ENCODE peak calls at places on chromosomes 2 and 18, in five cellular contexts. H, A, L, N and C are unnamed samples.
A peak's percentile ranks its signal among the peaks of the same experiment; 100 is the strongest.

GRCh38 chr2:46294185-46294836 is 2.9 kb upstream of the EPAS1 start:
- DNase-seq in H (peak; percentile 31), A (no peak), L (no peak), N (peak; percentile 53), C (no peak)

GRCh38 chr18:75045249-75045648 is 163.7 kb downstream of the PTGR3 start:
- DNase-seq in H (no peak), A (no peak), L (no peak), N (no peak), C (no peak)

GRCh38 chr2:25339791-25340339 is 1.9 kb downstream of the DNMT3A start:
- DNase-seq in H (peak; percentile 48), A (peak; percentile 60), L (no peak), N (no peak), C (no peak)

GRCh38 chr2:102082591-102083586 is 59.7 kb upstream of the IL1R1 start:
- DNase-seq in H (no peak), A (no peak), L (peak; percentile 66), N (peak; percentile 75), C (no peak)

GRCh38 chr2:208565690-208566421 is 159.3 kb downstream of the PTH2R start:
- DNase-seq in H (no peak), A (no peak), L (no peak), N (no peak), C (no peak)

GRCh38 chr18:8839285-8839684 is 133.9 kb downstream of the MTCL1 start:
- DNase-seq in H (peak; percentile 33), A (peak; percentile 44), L (no peak), N (no peak), C (no peak)

GRCh38 chr2:40372586-40372985 is 79.3 kb downstream of the SLC8A1 start:
- DNase-seq in H (no peak), A (no peak), L (no peak), N (no peak), C (no peak)

GRCh38 chr2:190119948-190120347 is 57.4 kb upstream of the MSTN start:
- DNase-seq in H (no peak), A (no peak), L (no peak), N (no peak), C (no peak)

GRCh38 chr2:61834893-61835292 is 19.0 kb downstream of the FAM161A start:
- DNase-seq in H (no peak), A (no peak), L (no peak), N (peak; percentile 21), C (no peak)

GRCh38 chr2:239530749-239531316 is 130.0 kb upstream of the HDAC4 start:
- DNase-seq in H (no peak), A (no peak), L (no peak), N (no peak), C (no peak)

GRCh38 chr18:33051397-33051796 is 278.6 kb upstream of the KLHL14 start:
- DNase-seq in H (no peak), A (no peak), L (no peak), N (peak; percentile 72), C (no peak)

GRCh38 chr18:36759167-36759776 is 69.5 kb downstream of the TPGS2 start:
- DNase-seq in H (no peak), A (no peak), L (no peak), N (no peak), C (no peak)

GRCh38 chr2:192218970-192219369 is 24.2 kb upstream of the TMEFF2 start:
- DNase-seq in H (no peak), A (no peak), L (no peak), N (no peak), C (no peak)

GRCh38 chr2:24327988-24328387 is 32.3 kb downstream of the ITSN2 start:
- DNase-seq in H (no peak), A (no peak), L (no peak), N (no peak), C (no peak)

GRCh38 chr18:73942081-73942625 is 205.5 kb downstream of the FBXO15 start:
- DNase-seq in H (no peak), A (no peak), L (no peak), N (no peak), C (no peak)

GRCh38 chr2:100909571-100909970 is 89.6 kb downstream of the NPAS2 start:
- DNase-seq in H (no peak), A (no peak), L (no peak), N (no peak), C (no peak)

GRCh38 chr2:9484533-9484932 is 10.2 kb downstream of the IAH1 start:
- DNase-seq in H (no peak), A (no peak), L (no peak), N (no peak), C (no peak)

GRCh38 chr2:19785432-19785831 is 116.4 kb downstream of the TTC32 start:
- DNase-seq in H (no peak), A (no peak), L (no peak), N (peak; percentile 86), C (no peak)

GRCh38 chr2:224286923-224287322 is 115.0 kb downstream of the FAM124B start:
- DNase-seq in H (no peak), A (no peak), L (no peak), N (no peak), C (no peak)

GRCh38 chr18:48680339-48680738 is 141.5 kb downstream of the CTIF start:
- DNase-seq in H (no peak), A (no peak), L (no peak), N (no peak), C (no peak)

GRCh38 chr2:58594175-58594574 is 353.1 kb upstream of the FANCL start:
- DNase-seq in H (no peak), A (no peak), L (no peak), N (peak; percentile 45), C (no peak)

GRCh38 chr2:71778514-71779305 is 325.3 kb downstream of the DYSF start:
- DNase-seq in H (no peak), A (no peak), L (no peak), N (peak; percentile 45), C (no peak)

GRCh38 chr2:202158796-202159195 is 79.6 kb downstream of the SUMO1 start:
- DNase-seq in H (no peak), A (no peak), L (no peak), N (peak; percentile 26), C (no peak)

GRCh38 chr18:12990977-12991838 is at the start of gene CEP192:
- DNase-seq in H (peak; percentile 97), A (peak; percentile 97), L (peak; percentile 99), N (peak; percentile 98), C (peak; percentile 97)
- TF ChIP-seq CTCF in H (no peak), A (no peak), L (peak; percentile 29), N (no peak), C (no peak)

DNA sequence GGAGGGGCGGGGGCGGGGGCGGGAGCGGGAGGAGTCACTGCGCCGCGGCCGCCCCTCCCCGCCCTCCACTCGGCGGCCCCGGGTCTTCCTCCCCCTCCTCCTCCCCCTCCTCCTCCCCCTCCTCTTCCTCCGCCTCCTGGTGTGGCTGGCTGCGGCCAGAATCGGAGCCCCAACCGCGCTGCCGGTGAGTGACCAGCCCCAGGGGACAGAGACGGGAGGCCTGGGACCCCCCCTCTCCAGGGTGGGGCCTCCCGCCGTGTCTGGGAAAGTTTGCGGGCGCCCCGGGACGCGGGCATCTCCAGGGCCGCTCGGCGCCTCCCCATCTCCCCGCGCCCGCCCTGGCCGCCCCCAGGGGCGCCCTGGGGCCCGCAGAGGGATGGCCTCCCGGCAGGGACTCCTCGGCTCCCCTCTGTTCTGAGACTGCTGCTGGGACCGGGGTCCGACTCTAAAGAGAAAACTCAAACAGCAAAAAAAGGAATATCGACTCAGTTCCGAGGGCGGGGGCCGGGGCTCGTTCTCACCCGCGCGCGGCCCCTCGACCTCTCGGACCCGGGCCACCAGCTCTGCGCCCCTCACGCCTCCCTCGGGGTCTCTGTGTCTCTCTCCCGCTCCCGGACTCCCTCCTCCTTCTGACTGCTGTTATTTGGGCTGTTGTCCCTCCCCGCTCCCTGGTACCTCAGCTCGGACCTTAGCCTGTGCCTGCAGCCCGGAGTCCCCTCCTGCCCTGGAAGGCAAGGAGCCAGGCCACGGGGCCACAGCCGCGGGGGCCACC is at the start of gene STON1:
- DNase-seq in H (peak; percentile 63), A (peak; percentile 18), L (peak; percentile 13), N (no peak), C (peak; percentile 70)
- TF ChIP-seq CTCF in H (peak; percentile 27), A (no peak), L (peak; percentile 4), N (no peak), C (peak; percentile 31)

GRCh38 chr2:59886758-59887157 is 666.7 kb downstream of the BCL11A start:
- DNase-seq in H (no peak), A (no peak), L (no peak), N (no peak), C (no peak)

GRCh38 chr2:59888015-59888414 is 665.4 kb downstream of the BCL11A start:
- DNase-seq in H (no peak), A (no peak), L (peak; percentile 5), N (no peak), C (no peak)

GRCh38 chr2:59887348-59887747 is 666.1 kb downstream of the BCL11A start:
- DNase-seq in H (no peak), A (no peak), L (no peak), N (no peak), C (no peak)

GRCh38 chr2:59884166-59884565 is 669.3 kb downstream of the BCL11A start:
- DNase-seq in H (no peak), A (no peak), L (no peak), N (peak; percentile 61), C (no peak)

DNA sequence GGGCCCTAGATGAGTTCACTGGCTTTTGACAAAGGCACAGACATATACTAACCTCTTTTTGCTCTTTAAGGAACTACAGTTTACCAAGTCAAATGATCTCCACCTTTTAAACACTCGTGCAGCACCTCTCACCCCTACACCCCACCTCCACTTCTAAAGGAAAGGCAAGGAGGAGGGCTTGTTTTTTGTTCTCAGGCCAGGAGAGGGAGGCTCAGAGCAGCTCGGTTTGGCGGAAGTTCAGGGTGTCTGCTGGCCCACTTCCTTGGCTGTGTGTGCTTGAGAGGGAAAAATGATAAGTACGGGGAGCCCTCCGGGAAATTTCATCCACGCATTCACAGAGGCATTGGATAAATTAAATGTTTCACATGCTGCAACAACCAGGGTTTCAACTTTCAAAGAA is 667.9 kb downstream of the BCL11A start:
- DNase-seq in H (no peak), A (peak; percentile 4), L (no peak), N (no peak), C (no peak)
- TF ChIP-seq CTCF in H (no peak), A (no peak), L (no peak), N (no peak), C (no peak)

GRCh38 chr2:62941413-62941812 is 109.2 kb upstream of the OTX1 start:
- DNase-seq in H (no peak), A (no peak), L (no peak), N (no peak), C (no peak)
- TF ChIP-seq CTCF in H (no peak), A (no peak), L (no peak), N (no peak), C (peak; percentile 26)

DNA sequence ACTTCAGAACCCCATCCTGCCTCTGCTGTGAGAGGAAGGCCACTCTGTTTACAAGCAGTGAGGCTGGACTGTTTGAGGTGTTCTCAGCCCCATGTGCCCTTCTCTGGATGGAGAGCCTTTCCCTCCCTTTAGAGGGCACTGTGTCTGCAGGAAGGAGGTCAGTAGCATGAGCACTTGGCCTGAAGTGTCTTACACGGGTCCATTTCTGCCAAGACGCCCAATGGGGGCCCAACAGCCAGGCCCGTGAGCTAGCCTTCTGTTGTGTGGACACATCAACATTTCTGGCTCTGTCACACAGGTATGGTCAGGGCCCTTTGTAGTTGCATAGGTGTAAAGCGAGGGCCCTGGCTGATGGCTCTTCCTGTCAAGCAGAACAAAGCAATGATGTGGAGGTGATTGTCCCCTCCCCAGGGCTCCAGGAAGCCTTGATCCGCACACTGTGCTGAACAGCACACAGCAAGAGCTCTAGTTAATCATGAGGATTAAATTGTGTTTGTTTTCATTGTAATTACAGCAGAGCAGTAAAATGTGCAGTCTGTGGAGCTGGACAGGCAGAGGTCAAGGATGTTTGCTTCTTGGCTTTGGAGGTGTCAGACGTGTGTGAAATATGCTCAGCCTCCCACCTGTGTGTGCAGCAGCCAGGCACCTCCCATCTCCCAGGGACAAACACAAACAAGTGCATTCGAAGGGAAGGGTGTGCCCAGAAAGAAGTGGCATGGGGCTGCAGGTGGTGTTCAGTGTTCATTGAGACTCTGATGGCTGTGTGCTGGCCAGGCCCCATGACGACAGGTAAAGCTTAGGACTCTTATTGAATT is 132.1 kb downstream of the SH3RF3 start:
- DNase-seq in H (no peak), A (peak; percentile 67), L (no peak), N (peak; percentile 47), C (no peak)
- TF ChIP-seq CTCF in H (peak; percentile 33), A (no peak), L (peak; percentile 30), N (peak; percentile 28), C (peak; percentile 17)